ENCODE peak calls at places on chromosomes 4 and X, in four cellular contexts. J is pancreas, C is kidney epithelial cell, Z is left lung. I is an unnamed sample.

GRCh38 chr4:1792832-1793495 is at the start of gene FGFR3:
- DNase-seq in Z (no peak), J (peak; percentile 39), C (no peak), I (no peak)

GRCh38 chr4:1469596-1470392 is 63.6 kb upstream of the NKX1-1 start:
- DNase-seq in J (no peak), Z (no peak), C (no peak), I (no peak)

GRCh38 chr4:36006226-36006625 is 238.1 kb downstream of the ARAP2 start:
- DNase-seq in C (no peak), Z (no peak), J (no peak), I (peak; percentile 66)

GRCh38 chr4:128958194-128958593 is 135.1 kb downstream of the SCLT1 start:
- DNase-seq in Z (no peak), C (no peak), J (no peak), I (no peak)

GRCh38 chrX:105865709-105866108 is 43.4 kb downstream of the NRK start:
- DNase-seq in C (no peak), Z (no peak), J (no peak), I (no peak)

GRCh38 chr4:2713337-2713736 is 42.8 kb downstream of the TNIP2 start:
- DNase-seq in J (no peak), C (no peak), Z (no peak), I (no peak)

GRCh38 chr4:100189820-100190642 is at the start of gene DDIT4L:
- DNase-seq in Z (peak; percentile 78), J (peak; percentile 25), C (no peak), I (no peak)

GRCh38 chr4:14379148-14379547 is 623.1 kb upstream of the CPEB2 start:
- DNase-seq in J (no peak), C (no peak), Z (no peak), I (no peak)

GRCh38 chr4:80471701-80472100 is 136.2 kb downstream of the CFAP299 start:
- DNase-seq in J (peak; percentile 19), Z (peak; percentile 76), C (peak; percentile 26), I (no peak)

GRCh38 chrX:3346436-3347329 is at the start of gene MXRA5:
- DNase-seq in C (no peak), Z (no peak), J (peak; percentile 13), I (peak; percentile 16)

GRCh38 chr4:139669859-139670258 is 4.2 kb downstream of the MGST2 start:
- DNase-seq in C (no peak), J (no peak), Z (no peak), I (no peak)

GRCh38 chr4:8893227-8893623 is 21.6 kb upstream of the HMX1 start:
- DNase-seq in J (no peak), C (no peak), Z (no peak), I (no peak)
- TF ChIP-seq CTCF in J (no peak), C (no peak), Z (no peak), I (no peak)

GRCh38 chr4:8410641-8411271 is 29.8 kb downstream of the ACOX3 start:
- DNase-seq in C (no peak), Z (no peak), J (no peak), I (peak; percentile 37)
- TF ChIP-seq CTCF in C (peak; percentile 54), Z (no peak), J (no peak), I (peak; percentile 57)

GRCh38 chrX:51215266-51215665 is 117.4 kb upstream of the NUDT10 start:
- DNase-seq in J (no peak), C (no peak), Z (no peak), I (no peak)
- TF ChIP-seq CTCF in J (no peak), C (no peak), Z (no peak), I (no peak)

GRCh38 chr4:102299708-102300107 is 45.6 kb downstream of the SLC39A8 start:
- DNase-seq in J (no peak), C (peak; percentile 9), Z (peak; percentile 57), I (peak; percentile 27)
- TF ChIP-seq CTCF in J (peak; percentile 24), C (peak; percentile 89), Z (peak; percentile 39), I (peak; percentile 90)

GRCh38 chr4:98113005-98113404 is 30.3 kb downstream of the STPG2 start:
- DNase-seq in Z (no peak), C (no peak), J (no peak), I (no peak)
- TF ChIP-seq CTCF in Z (no peak), C (no peak), J (no peak), I (peak; percentile 38)

DNA sequence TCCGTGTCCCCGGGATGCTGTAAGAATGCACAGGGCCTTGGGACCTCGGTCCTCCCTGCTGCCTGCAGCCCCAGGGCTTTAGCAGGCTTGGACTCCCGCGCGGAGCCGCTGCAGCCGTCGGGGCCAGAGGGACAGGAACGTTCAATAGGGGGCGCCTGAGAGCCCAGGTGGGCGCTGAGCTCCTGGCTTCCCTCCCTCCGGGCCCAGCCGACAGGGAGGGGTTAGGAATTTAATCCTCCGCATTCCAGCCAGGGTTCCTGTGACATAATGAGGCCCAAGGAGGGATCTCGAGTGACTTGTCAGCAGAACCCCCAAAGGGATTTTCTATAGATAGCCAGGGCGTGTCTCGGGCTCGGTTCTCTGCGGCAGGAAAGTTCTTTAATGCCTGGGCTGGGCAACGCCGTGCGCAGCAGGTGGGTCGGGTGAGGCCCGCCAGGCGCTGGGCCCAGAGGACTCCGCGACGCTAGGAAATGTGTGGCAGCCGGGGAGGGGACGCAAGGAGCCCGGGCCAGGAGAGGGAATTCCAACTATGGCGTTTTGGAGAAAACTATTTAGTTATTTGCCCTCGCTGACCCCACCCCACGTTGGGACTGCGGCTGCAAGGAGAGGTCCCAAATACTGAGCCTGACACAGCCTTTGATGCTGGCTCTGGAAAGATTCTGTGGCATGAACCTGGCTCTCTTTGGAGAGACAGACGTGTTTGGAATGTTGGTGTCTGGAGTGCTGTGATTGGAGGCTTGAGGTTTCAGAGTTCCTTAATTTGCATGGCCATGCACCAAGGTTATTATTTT is 285.2 kb upstream of the GATB start:
- DNase-seq in Z (peak; percentile 84), J (peak; percentile 43), C (no peak), I (peak; percentile 83)
- TF ChIP-seq CTCF in Z (peak; percentile 46), J (peak; percentile 58), C (peak; percentile 95), I (peak; percentile 88)

GRCh38 chrX:12319012-12319519 is 180.8 kb downstream of the FRMPD4 start:
- DNase-seq in C (no peak), J (no peak), Z (no peak), I (no peak)
- TF ChIP-seq CTCF in C (no peak), J (no peak), Z (no peak), I (no peak)

I was measured in retinal pigment epithelial cell.